ENCODE peak calls at places on chromosomes 7 and 10, in four cellular contexts. One of them, this sample, is unnamed.
A peak's percentile ranks its signal among the peaks of the same experiment; 100 is the strongest.

GRCh38 chr7:141045126-141045841 is 28.6 kb upstream of the TMEM178B start:
- DNase-seq in thoracic aorta: no peak
- DNase-seq in cardiac muscle cell: no peak
- DNase-seq in WERI-Rb-1: no peak
- DNase-seq in this sample: no peak

GRCh38 chr10:120941468-120941867 is 90.3 kb downstream of the WDR11 start:
- DNase-seq in thoracic aorta: no peak
- DNase-seq in cardiac muscle cell: no peak
- DNase-seq in WERI-Rb-1: no peak
- DNase-seq in this sample: no peak

GRCh38 chr7:87148332-87148955 is 3.8 kb upstream of the DMTF1 start:
- DNase-seq in thoracic aorta: no peak
- DNase-seq in cardiac muscle cell: no peak
- DNase-seq in WERI-Rb-1: no peak
- DNase-seq in this sample: no peak

GRCh38 chr7:139901411-139901810 is 72.3 kb downstream of the TBXAS1 start:
- DNase-seq in thoracic aorta: no peak
- DNase-seq in cardiac muscle cell: no peak
- DNase-seq in WERI-Rb-1: no peak
- DNase-seq in this sample: no peak

GRCh38 chr7:158530800-158531609 is 56.6 kb downstream of the PTPRN2 start:
- DNase-seq in thoracic aorta: no peak
- DNase-seq in cardiac muscle cell: no peak
- DNase-seq in WERI-Rb-1: no peak
- DNase-seq in this sample: no peak

GRCh38 chr7:81626008-81626407 is 143.8 kb downstream of the HGF start:
- DNase-seq in thoracic aorta: no peak
- DNase-seq in cardiac muscle cell: no peak
- DNase-seq in WERI-Rb-1: no peak
- DNase-seq in this sample: no peak

GRCh38 chr10:103481974-103482531 is 3.0 kb upstream of the CALHM3 start:
- DNase-seq in thoracic aorta: no peak
- DNase-seq in cardiac muscle cell: peak; percentile 72
- DNase-seq in WERI-Rb-1: peak; percentile 79
- DNase-seq in this sample: no peak

GRCh38 chr10:68666280-68666760 is 54.7 kb upstream of the CCAR1 start:
- DNase-seq in thoracic aorta: no peak
- DNase-seq in cardiac muscle cell: no peak
- DNase-seq in WERI-Rb-1: no peak
- DNase-seq in this sample: no peak

GRCh38 chr10:37760817-37761216 is 96.6 kb downstream of the ZNF248 start:
- DNase-seq in thoracic aorta: no peak
- DNase-seq in cardiac muscle cell: no peak
- DNase-seq in WERI-Rb-1: no peak
- DNase-seq in this sample: no peak

GRCh38 chr10:114043532-114044250 is at the start of gene ADRB1:
- DNase-seq in thoracic aorta: no peak
- DNase-seq in cardiac muscle cell: peak; percentile 92
- DNase-seq in WERI-Rb-1: peak; percentile 87
- DNase-seq in this sample: no peak

GRCh38 chr7:123727071-123727837 is 21.5 kb downstream of the WASL start:
- DNase-seq in thoracic aorta: no peak
- DNase-seq in cardiac muscle cell: no peak
- DNase-seq in WERI-Rb-1: no peak
- DNase-seq in this sample: no peak

GRCh38 chr10:124722812-124723783 is 21.1 kb downstream of the FAM53B start:
- DNase-seq in thoracic aorta: no peak
- DNase-seq in cardiac muscle cell: no peak
- DNase-seq in WERI-Rb-1: no peak
- DNase-seq in this sample: no peak

GRCh38 chr7:151013728-151014497 is 10.4 kb downstream of the ATG9B start:
- DNase-seq in thoracic aorta: peak; percentile 27
- DNase-seq in cardiac muscle cell: peak; percentile 59
- DNase-seq in WERI-Rb-1: no peak
- DNase-seq in this sample: peak; percentile 44

GRCh38 chr10:132270721-132271457 is 36.9 kb downstream of the STK32C start:
- DNase-seq in thoracic aorta: no peak
- DNase-seq in cardiac muscle cell: no peak
- DNase-seq in WERI-Rb-1: no peak
- DNase-seq in this sample: no peak

GRCh38 chr10:92074126-92074887 is 150.7 kb downstream of the BTAF1 start:
- DNase-seq in thoracic aorta: no peak
- DNase-seq in cardiac muscle cell: no peak
- DNase-seq in WERI-Rb-1: no peak
- DNase-seq in this sample: no peak

GRCh38 chr10:75648186-75648761 is 216.8 kb downstream of the LRMDA start:
- DNase-seq in thoracic aorta: no peak
- DNase-seq in cardiac muscle cell: no peak
- DNase-seq in WERI-Rb-1: no peak
- DNase-seq in this sample: no peak

DNA sequence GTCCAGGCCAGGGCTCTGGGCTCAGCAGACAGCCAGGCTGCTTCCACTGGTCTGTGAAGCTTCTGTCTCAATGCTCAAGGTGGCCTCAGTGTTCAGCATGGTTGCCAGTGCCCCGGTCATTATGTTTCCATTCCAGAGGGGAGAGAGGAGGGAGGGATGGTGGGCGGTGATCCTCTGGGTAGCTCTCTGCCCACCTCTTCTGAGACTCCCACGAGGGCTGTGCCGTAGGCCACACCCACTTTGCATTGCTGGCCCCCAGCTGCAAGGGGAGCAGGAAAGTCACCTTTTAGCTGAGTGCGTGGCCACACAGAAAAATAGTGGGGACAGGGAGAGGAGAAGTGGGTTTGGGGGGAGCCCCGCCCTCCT is 42.5 kb downstream of the FOXK1 start:
- DNase-seq in thoracic aorta: no peak
- DNase-seq in cardiac muscle cell: no peak
- DNase-seq in WERI-Rb-1: no peak
- DNase-seq in this sample: no peak
- TF ChIP-seq CTCF in thoracic aorta: peak; percentile 18
- TF ChIP-seq CTCF in cardiac muscle cell: no peak
- TF ChIP-seq CTCF in WERI-Rb-1: no peak
- TF ChIP-seq CTCF in this sample: no peak

DNA sequence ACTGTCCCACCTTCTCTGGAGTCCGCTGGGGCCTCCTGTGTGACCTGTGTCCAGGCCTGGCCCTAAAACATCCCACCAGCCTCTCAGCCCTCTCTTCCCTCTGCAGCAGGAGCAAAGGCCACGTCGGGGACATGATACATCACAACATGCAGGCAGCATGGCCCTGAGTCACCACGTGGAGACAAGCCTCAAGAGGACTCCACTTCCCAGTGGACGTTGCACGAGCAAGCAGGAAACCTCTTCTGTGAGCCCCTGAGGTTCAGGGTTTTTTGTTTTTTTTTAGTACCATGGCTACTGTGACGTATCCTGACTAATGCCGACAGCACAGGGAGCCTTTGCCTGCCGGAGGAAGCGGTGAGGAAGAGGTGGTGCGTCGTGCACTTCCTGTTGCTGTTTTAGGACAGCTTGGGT is 165.9 kb downstream of the DNAJB6 start:
- DNase-seq in thoracic aorta: no peak
- DNase-seq in cardiac muscle cell: no peak
- DNase-seq in WERI-Rb-1: no peak
- DNase-seq in this sample: no peak
- H3K9me3 ChIP-seq in thoracic aorta: no peaks in the 10 kb centered on the region
- H3K9me3 ChIP-seq in cardiac muscle cell: no peaks in the 10 kb centered on the region
- H3K9me3 ChIP-seq in WERI-Rb-1: peaks cover 6% of the 10 kb centered on the region
- H3K9me3 ChIP-seq in this sample: no peaks in the 10 kb centered on the region

DNA sequence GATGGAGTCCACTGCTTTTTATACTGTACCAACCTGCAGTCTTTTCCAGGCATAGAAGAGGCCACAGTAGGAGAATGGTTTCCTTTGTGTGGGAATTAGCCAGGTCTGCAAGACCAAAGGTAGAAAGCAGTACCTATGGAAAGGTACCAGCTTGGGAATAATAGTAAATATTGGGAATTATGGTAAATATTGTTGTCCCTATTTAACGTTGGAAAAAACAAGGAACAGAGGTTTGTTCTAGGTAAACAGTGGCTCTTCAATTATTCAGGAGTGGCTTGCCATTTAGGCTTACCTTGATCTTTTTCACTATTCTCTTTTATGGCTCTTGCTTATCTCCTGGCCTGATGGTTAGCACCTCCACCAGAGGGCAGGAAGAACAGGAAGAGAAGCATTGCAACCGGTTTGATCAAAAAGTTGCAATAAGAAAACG is 43.9 kb upstream of the GSAP start:
- DNase-seq in thoracic aorta: no peak
- DNase-seq in cardiac muscle cell: no peak
- DNase-seq in WERI-Rb-1: no peak
- DNase-seq in this sample: no peak
- TF ChIP-seq CTCF in thoracic aorta: no peak
- TF ChIP-seq CTCF in cardiac muscle cell: no peak
- TF ChIP-seq CTCF in WERI-Rb-1: no peak
- TF ChIP-seq CTCF in this sample: no peak

DNA sequence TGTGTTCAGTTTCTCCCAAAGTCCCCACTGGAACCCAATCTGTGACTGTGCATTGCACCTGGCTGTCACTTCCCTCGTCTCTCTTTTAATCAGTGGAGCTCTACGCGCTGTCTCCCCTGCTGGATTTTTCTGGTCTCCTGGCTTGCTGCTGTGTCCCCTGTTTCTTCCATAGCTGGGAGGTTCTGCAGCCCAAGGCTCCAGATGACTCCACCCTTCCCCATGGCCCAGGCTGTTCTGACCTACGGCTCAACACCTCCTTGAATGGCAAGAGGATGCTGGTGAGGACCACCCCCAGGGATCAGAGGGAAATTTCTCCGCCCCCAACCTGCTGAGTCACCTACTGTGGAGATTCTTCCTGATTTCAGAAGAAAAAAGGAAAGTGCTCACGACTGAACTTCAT is 961.4 kb upstream of the ZNF722 start:
- DNase-seq in thoracic aorta: no peak
- DNase-seq in cardiac muscle cell: no peak
- DNase-seq in WERI-Rb-1: no peak
- DNase-seq in this sample: no peak
- H3K9me3 ChIP-seq in thoracic aorta: no peaks in the 10 kb centered on the region
- H3K9me3 ChIP-seq in cardiac muscle cell: no peaks in the 10 kb centered on the region
- H3K9me3 ChIP-seq in WERI-Rb-1: peaks cover 1% of the 10 kb centered on the region
- H3K9me3 ChIP-seq in this sample: no peaks in the 10 kb centered on the region